ENCODE peak calls at places on chromosomes 1 and 21, in ten cellular contexts. X is CD4-positive, CD25-positive, alpha-beta regulatory T cell; I is tibial artery; V is effector memory CD4-positive, alpha-beta T cell; M is hepatocyte; Y is HT-29; C is stimulated activated CD4-positive, alpha-beta T cell treated with anti-CD3 and anti-CD28 coated beads, Interleukin-2, amount 100 ng/mL, for 48 hours; E is nucleus accumbens; T is lower lobe of right lung; S is COR-L47. G is an unnamed sample.
A peak's percentile ranks its signal among the peaks of the same experiment; 100 is the strongest.

GRCh38 chr1:151815716-151816327 is 10.6 kb upstream of the LINGO4 start:
- DNase-seq in S (no peak), Y (no peak), X (no peak), E (no peak), T (no peak), I (no peak), M (no peak), V (peak; percentile 62), C (no peak), G (no peak)

GRCh38 chr1:54763814-54764131 is 550 bp downstream of the PARS2 start:
- DNase-seq in V (no peak), I (no peak), T (no peak), X (no peak), Y (no peak), M (no peak), E (no peak), S (no peak), C (peak; percentile 16), G (no peak)

GRCh38 chr1:174074757-174075156 is 52.6 kb upstream of the RC3H1 start:
- DNase-seq in E (no peak), M (peak; percentile 17), X (no peak), V (no peak), T (no peak), I (no peak), Y (peak; percentile 49), S (no peak), C (no peak), G (no peak)

GRCh38 chr1:117188268-117189108 is 22.2 kb downstream of the VTCN1 start:
- DNase-seq in V (no peak), E (no peak), I (no peak), S (no peak), C (no peak), M (no peak), T (no peak), X (no peak), Y (no peak), G (no peak)

GRCh38 chr1:20361805-20362381 is 71.2 kb downstream of the VWA5B1 start:
- DNase-seq in T (no peak), M (peak; percentile 71), E (peak; percentile 48), S (peak; percentile 56), I (no peak), C (peak; percentile 56), Y (peak; percentile 81), V (no peak), X (no peak), G (no peak)

GRCh38 chr1:111989531-111990025 is at the start of gene KCND3:
- DNase-seq in Y (no peak), S (no peak), V (no peak), T (peak; percentile 50), X (no peak), E (peak; percentile 49), M (peak; percentile 58), I (no peak), C (peak; percentile 10), G (no peak)

GRCh38 chr1:237788069-237788468 is 102.7 kb downstream of the ZP4 start:
- DNase-seq in M (no peak), E (no peak), T (no peak), Y (no peak), I (no peak), S (no peak), V (no peak), X (no peak), C (no peak), G (no peak)

GRCh38 chr1:207747627-207748492 is 4.0 kb upstream of the CD46 start:
- DNase-seq in Y (no peak), M (no peak), S (no peak), C (no peak), X (no peak), I (no peak), T (no peak), E (no peak), V (no peak), G (no peak)

GRCh38 chr1:205244383-205244782 is 16.6 kb downstream of the TMCC2 start:
- DNase-seq in I (no peak), X (no peak), V (no peak), C (no peak), S (no peak), Y (no peak), T (no peak), M (no peak), E (no peak), G (no peak)

GRCh38 chr1:46412853-46413595 is 18.9 kb downstream of the FAAH start:
- DNase-seq in V (no peak), E (no peak), I (no peak), M (no peak), T (peak; percentile 36), S (no peak), Y (no peak), C (no peak), X (no peak), G (no peak)

GRCh38 chr1:5993553-5994510 is 1.6 kb upstream of the NPHP4 start:
- DNase-seq in X (no peak), Y (no peak), I (no peak), S (no peak), T (peak; percentile 58), V (no peak), E (no peak), M (no peak), C (no peak), G (peak; percentile 84)

GRCh38 chr1:49045371-49045770 is 268.7 kb upstream of the BEND5 start:
- DNase-seq in T (no peak), X (no peak), I (no peak), V (no peak), E (no peak), C (no peak), S (no peak), M (no peak), Y (no peak), G (no peak)

GRCh38 chr21:31354122-31354521 is 10.1 kb upstream of the TIAM1 start:
- DNase-seq in X (no peak), M (no peak), V (no peak), E (no peak), I (no peak), C (no peak), S (no peak), T (no peak), Y (no peak), G (no peak)

GRCh38 chr1:208053661-208054060 is 142.7 kb upstream of the CD34 start:
- DNase-seq in C (no peak), I (no peak), Y (no peak), X (no peak), T (no peak), M (no peak), S (no peak), E (no peak), V (no peak), G (no peak)

GRCh38 chr21:38806153-38806941 is 618 bp downstream of the ETS2 start:
- DNase-seq in S (no peak), X (peak; percentile 13), E (no peak), V (no peak), I (no peak), Y (peak; percentile 35), C (peak; percentile 22), T (peak; percentile 69), M (no peak), G (no peak)

GRCh38 chr1:241779897-241780296 is 68.1 kb upstream of the EXO1 start:
- DNase-seq in T (no peak), I (no peak), X (no peak), V (no peak), C (no peak), M (no peak), Y (no peak), E (no peak), S (no peak), G (no peak)

GRCh38 chr1:14921057-14921456 is 232.5 kb upstream of the TMEM51 start:
- DNase-seq in I (no peak), S (no peak), Y (no peak), X (no peak), T (no peak), M (no peak), V (no peak), E (no peak), C (no peak), G (no peak)

GRCh38 chr1:202193614-202194327 is at the start of gene LGR6:
- DNase-seq in T (no peak), S (no peak), E (no peak), X (no peak), V (no peak), I (no peak), M (peak; percentile 58), Y (no peak), C (no peak), G (no peak)

GRCh38 chr1:163874070-163874469 is 552.3 kb downstream of the NUF2 start:
- DNase-seq in M (no peak), Y (no peak), S (no peak), I (no peak), E (no peak), X (no peak), V (no peak), C (no peak), T (no peak), G (no peak)

GRCh38 chr1:119286587-119287181 is 81.9 kb upstream of the HAO2 start:
- DNase-seq in M (peak; percentile 75), S (peak; percentile 39), Y (peak; percentile 60), I (no peak), E (no peak), C (peak; percentile 10), V (no peak), X (no peak), T (no peak), G (no peak)

GRCh38 chr1:36231191-36231590 is 6.9 kb downstream of the THRAP3 start:
- DNase-seq in X (no peak), I (no peak), Y (no peak), C (no peak), M (no peak), V (no peak), E (no peak), T (no peak), S (no peak), G (no peak)

GRCh38 chr1:175918364-175918801 is 175.0 kb upstream of the TNR start:
- DNase-seq in S (no peak), E (no peak), V (no peak), X (no peak), I (no peak), Y (no peak), M (no peak), C (no peak), T (no peak), G (no peak)

GRCh38 chr1:28853033-28853742 is 41.2 kb downstream of the OPRD1 start:
- DNase-seq in C (no peak), S (no peak), E (no peak), X (no peak), I (no peak), T (no peak), Y (no peak), V (no peak), M (no peak), G (no peak)

GRCh38 chr1:235575597-235575996 is 71.3 kb upstream of the B3GALNT2 start:
- DNase-seq in T (no peak), X (no peak), M (no peak), I (no peak), E (no peak), V (no peak), C (no peak), S (no peak), Y (no peak), G (no peak)

GRCh38 chr1:231818342-231818741 is 191.8 kb downstream of the DISC1 start:
- DNase-seq in S (no peak), I (no peak), E (no peak), X (no peak), V (no peak), T (no peak), C (no peak), Y (no peak), M (no peak), G (no peak)

GRCh38 chr1:83512371-83513004 is 486.4 kb downstream of the TTLL7 start:
- DNase-seq in I (no peak), S (peak; percentile 26), V (no peak), X (no peak), T (no peak), M (no peak), C (no peak), E (no peak), Y (peak; percentile 51), G (no peak)

GRCh38 chr1:198167436-198167934 is 10.7 kb downstream of the NEK7 start:
- DNase-seq in C (no peak), I (no peak), T (no peak), V (peak; percentile 15), M (no peak), Y (no peak), X (no peak), S (no peak), E (no peak), G (no peak)

GRCh38 chr1:155062702-155063411 is 683 bp upstream of the EFNA4 start:
- DNase-seq in T (peak; percentile 74), M (peak; percentile 83), S (peak; percentile 55), V (peak; percentile 31), X (peak; percentile 49), Y (peak; percentile 84), E (no peak), C (peak; percentile 88), I (no peak), G (no peak)

G was measured in CMK.